ENCODE peak calls at places on chromosomes 2 and 18, in five cellular contexts. One of them, this sample, is unnamed. For H3K9me3, the result is how much of the 10 kb centered on the place peaks cover.

GRCh38 chr2:188293601-188294482 is 2.2 kb downstream of the GULP1 start:
- DNase-seq in neural progenitor cell: peak
- DNase-seq in upper lobe of left lung: no peak
- DNase-seq in ovary: peak
- DNase-seq in cardiac muscle cell: peak
- DNase-seq in this sample: peak

GRCh38 chr2:211928186-211928585 is 610.4 kb downstream of the ERBB4 start:
- DNase-seq in neural progenitor cell: no peak
- DNase-seq in upper lobe of left lung: no peak
- DNase-seq in cardiac muscle cell: no peak
- DNase-seq in ovary: no peak
- DNase-seq in this sample: no peak

GRCh38 chr18:29145993-29146539 is 969.1 kb upstream of the CDH2 start:
- DNase-seq in ovary: no peak
- DNase-seq in neural progenitor cell: no peak
- DNase-seq in cardiac muscle cell: no peak
- DNase-seq in upper lobe of left lung: no peak
- DNase-seq in this sample: no peak

GRCh38 chr2:161418715-161419337 is 2.7 kb downstream of the TBR1 start:
- DNase-seq in cardiac muscle cell: peak
- DNase-seq in ovary: no peak
- DNase-seq in upper lobe of left lung: peak
- DNase-seq in neural progenitor cell: peak
- DNase-seq in this sample: no peak

GRCh38 chr2:2222931-2223330 is 108.1 kb downstream of the MYT1L start:
- DNase-seq in upper lobe of left lung: no peak
- DNase-seq in ovary: no peak
- DNase-seq in neural progenitor cell: no peak
- DNase-seq in cardiac muscle cell: no peak
- DNase-seq in this sample: no peak

GRCh38 chr2:37782721-37783438 is 111.4 kb upstream of the CDC42EP3 start:
- DNase-seq in neural progenitor cell: no peak
- DNase-seq in ovary: no peak
- DNase-seq in upper lobe of left lung: no peak
- DNase-seq in cardiac muscle cell: no peak
- DNase-seq in this sample: peak

GRCh38 chr18:62663731-62664336 is 51.5 kb upstream of the PHLPP1 start:
- DNase-seq in upper lobe of left lung: no peak
- DNase-seq in ovary: no peak
- DNase-seq in cardiac muscle cell: peak
- DNase-seq in neural progenitor cell: no peak
- DNase-seq in this sample: no peak

GRCh38 chr18:13414542-13414941 is 196.0 kb downstream of the LDLRAD4 start:
- DNase-seq in cardiac muscle cell: no peak
- DNase-seq in neural progenitor cell: no peak
- DNase-seq in ovary: no peak
- DNase-seq in upper lobe of left lung: no peak
- DNase-seq in this sample: no peak

GRCh38 chr2:206983156-206983875 is 44.0 kb downstream of the CPO start:
- DNase-seq in ovary: no peak
- DNase-seq in neural progenitor cell: no peak
- DNase-seq in cardiac muscle cell: no peak
- DNase-seq in upper lobe of left lung: no peak
- DNase-seq in this sample: no peak

GRCh38 chr2:160868891-160869290 is 291.3 kb upstream of the TANK start:
- DNase-seq in ovary: no peak
- DNase-seq in upper lobe of left lung: no peak
- DNase-seq in neural progenitor cell: no peak
- DNase-seq in cardiac muscle cell: peak
- DNase-seq in this sample: no peak

GRCh38 chr2:30323499-30323898 is 92.2 kb downstream of the LBH start:
- DNase-seq in cardiac muscle cell: no peak
- DNase-seq in upper lobe of left lung: no peak
- DNase-seq in ovary: no peak
- DNase-seq in neural progenitor cell: no peak
- DNase-seq in this sample: no peak

GRCh38 chr2:9342659-9343058 is 80.7 kb downstream of the ITGB1BP1 start:
- DNase-seq in cardiac muscle cell: no peak
- DNase-seq in neural progenitor cell: no peak
- DNase-seq in ovary: no peak
- DNase-seq in upper lobe of left lung: no peak
- DNase-seq in this sample: no peak

GRCh38 chr2:105553538-105554196 is 154.8 kb upstream of the FHL2 start:
- DNase-seq in ovary: no peak
- DNase-seq in neural progenitor cell: no peak
- DNase-seq in upper lobe of left lung: no peak
- DNase-seq in cardiac muscle cell: peak
- DNase-seq in this sample: no peak

GRCh38 chr2:29530281-29530680 is 391.1 kb downstream of the ALK start:
- DNase-seq in ovary: no peak
- DNase-seq in neural progenitor cell: no peak
- DNase-seq in upper lobe of left lung: no peak
- DNase-seq in cardiac muscle cell: peak
- DNase-seq in this sample: no peak

GRCh38 chr2:148814853-148815419 is 60.1 kb upstream of the KIF5C start:
- DNase-seq in neural progenitor cell: no peak
- DNase-seq in cardiac muscle cell: peak
- DNase-seq in ovary: no peak
- DNase-seq in upper lobe of left lung: no peak
- DNase-seq in this sample: no peak

GRCh38 chr2:215680605-215681598 is 245.0 kb upstream of the FN1 start:
- DNase-seq in ovary: no peak
- DNase-seq in neural progenitor cell: no peak
- DNase-seq in cardiac muscle cell: peak
- DNase-seq in upper lobe of left lung: no peak
- DNase-seq in this sample: no peak

GRCh38 chr18:51020536-51020935 is 9.5 kb upstream of the SMAD4 start:
- DNase-seq in neural progenitor cell: no peak
- DNase-seq in ovary: no peak
- DNase-seq in upper lobe of left lung: no peak
- DNase-seq in cardiac muscle cell: no peak
- DNase-seq in this sample: no peak

GRCh38 chr2:120472031-120472430 is 126.1 kb downstream of the INHBB start:
- DNase-seq in upper lobe of left lung: no peak
- DNase-seq in neural progenitor cell: no peak
- DNase-seq in cardiac muscle cell: no peak
- DNase-seq in ovary: no peak
- DNase-seq in this sample: no peak

GRCh38 chr2:238922435-238922834 is 74.5 kb downstream of the TWIST2 start:
- DNase-seq in ovary: no peak
- DNase-seq in neural progenitor cell: no peak
- DNase-seq in cardiac muscle cell: no peak
- DNase-seq in upper lobe of left lung: no peak
- DNase-seq in this sample: peak

GRCh38 chr18:47917923-47918610 is 12.4 kb downstream of the SMAD2 start:
- DNase-seq in upper lobe of left lung: no peak
- DNase-seq in cardiac muscle cell: no peak
- DNase-seq in ovary: no peak
- DNase-seq in neural progenitor cell: peak
- DNase-seq in this sample: no peak

GRCh38 chr2:120109186-120110061 is 96.5 kb downstream of the EPB41L5 start:
- DNase-seq in ovary: no peak
- DNase-seq in upper lobe of left lung: no peak
- DNase-seq in cardiac muscle cell: peak
- DNase-seq in neural progenitor cell: no peak
- DNase-seq in this sample: no peak

GRCh38 chr2:29272311-29272710 is 157.1 kb downstream of the CLIP4 start:
- DNase-seq in neural progenitor cell: no peak
- DNase-seq in cardiac muscle cell: no peak
- DNase-seq in upper lobe of left lung: no peak
- DNase-seq in ovary: no peak
- DNase-seq in this sample: no peak

GRCh38 chr18:49560277-49561126 is 1.4 kb upstream of the LIPG start:
- DNase-seq in ovary: no peak
- DNase-seq in upper lobe of left lung: peak
- DNase-seq in neural progenitor cell: peak
- DNase-seq in cardiac muscle cell: peak
- DNase-seq in this sample: no peak

GRCh38 chr18:49561127-49561376 is 805 bp upstream of the LIPG start:
- DNase-seq in neural progenitor cell: no peak
- DNase-seq in cardiac muscle cell: no peak
- DNase-seq in ovary: no peak
- DNase-seq in upper lobe of left lung: no peak
- DNase-seq in this sample: no peak

GRCh38 chr18:49563130-49563540 is 1.3 kb downstream of the LIPG start:
- DNase-seq in ovary: no peak
- DNase-seq in cardiac muscle cell: peak
- DNase-seq in upper lobe of left lung: no peak
- DNase-seq in neural progenitor cell: no peak
- DNase-seq in this sample: no peak

GRCh38 chr18:49562481-49563129 is 748 bp downstream of the LIPG start:
- DNase-seq in neural progenitor cell: peak
- DNase-seq in upper lobe of left lung: peak
- DNase-seq in cardiac muscle cell: peak
- DNase-seq in ovary: no peak
- DNase-seq in this sample: no peak

GRCh38 chr18:49561377-49562193 is at the start of gene LIPG:
- DNase-seq in upper lobe of left lung: peak
- DNase-seq in ovary: no peak
- DNase-seq in cardiac muscle cell: peak
- DNase-seq in neural progenitor cell: peak
- DNase-seq in this sample: peak
- H3K4me3 ChIP-seq in upper lobe of left lung: peak
- H3K4me3 ChIP-seq in ovary: peak
- H3K4me3 ChIP-seq in cardiac muscle cell: peak
- H3K4me3 ChIP-seq in neural progenitor cell: peak
- H3K4me3 ChIP-seq in this sample: peak

DNA sequence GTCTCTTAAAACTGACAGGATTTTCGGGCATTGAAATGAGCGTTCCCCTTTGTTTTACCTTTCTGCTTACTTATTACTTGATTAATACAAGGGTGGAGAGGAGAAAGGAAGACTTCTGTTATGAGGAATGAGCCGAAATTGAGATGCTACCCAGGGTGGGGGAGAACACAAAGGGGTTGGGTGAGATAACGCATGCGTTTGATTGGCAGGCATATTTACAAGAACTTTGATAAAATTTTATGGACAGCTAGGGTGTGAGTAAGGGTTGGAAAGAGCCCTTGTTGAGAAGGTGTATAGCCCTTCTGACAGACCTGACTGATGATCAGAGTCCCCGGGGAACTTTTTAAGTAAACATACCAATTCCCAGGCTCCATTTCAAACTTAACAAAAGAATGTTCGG is 1.8 kb downstream of the RNF138 start:
- DNase-seq in ovary: no peak
- DNase-seq in upper lobe of left lung: no peak
- DNase-seq in neural progenitor cell: no peak
- DNase-seq in cardiac muscle cell: no peak
- DNase-seq in this sample: no peak
- H3K9me3 ChIP-seq in ovary: under half
- H3K9me3 ChIP-seq in upper lobe of left lung: under half
- H3K9me3 ChIP-seq in neural progenitor cell: under half
- H3K9me3 ChIP-seq in cardiac muscle cell: under half
- H3K9me3 ChIP-seq in this sample: under half

GRCh38 chr2:74072542-74072941 is 75.2 kb downstream of the BOLA3 start:
- DNase-seq in ovary: no peak
- DNase-seq in upper lobe of left lung: no peak
- DNase-seq in cardiac muscle cell: peak
- DNase-seq in neural progenitor cell: no peak
- DNase-seq in this sample: no peak
- H3K4me3 ChIP-seq in ovary: no peak
- H3K4me3 ChIP-seq in upper lobe of left lung: no peak
- H3K4me3 ChIP-seq in cardiac muscle cell: no peak
- H3K4me3 ChIP-seq in neural progenitor cell: no peak
- H3K4me3 ChIP-seq in this sample: no peak

GRCh38 chr2:152157253-152157652 is 18.3 kb downstream of the STAM2 start:
- DNase-seq in ovary: no peak
- DNase-seq in neural progenitor cell: peak
- DNase-seq in cardiac muscle cell: no peak
- DNase-seq in upper lobe of left lung: no peak
- DNase-seq in this sample: no peak

GRCh38 chr2:152165306-152165705 is 10.3 kb downstream of the STAM2 start:
- DNase-seq in upper lobe of left lung: no peak
- DNase-seq in neural progenitor cell: no peak
- DNase-seq in ovary: no peak
- DNase-seq in cardiac muscle cell: no peak
- DNase-seq in this sample: no peak

GRCh38 chr2:152162141-152162540 is 13.4 kb downstream of the STAM2 start:
- DNase-seq in upper lobe of left lung: no peak
- DNase-seq in neural progenitor cell: no peak
- DNase-seq in cardiac muscle cell: no peak
- DNase-seq in ovary: no peak
- DNase-seq in this sample: no peak

GRCh38 chr2:152165780-152166179 is 9.8 kb downstream of the STAM2 start:
- DNase-seq in upper lobe of left lung: no peak
- DNase-seq in neural progenitor cell: no peak
- DNase-seq in cardiac muscle cell: no peak
- DNase-seq in ovary: no peak
- DNase-seq in this sample: no peak

GRCh38 chr2:152161598-152161997 is 14.0 kb downstream of the STAM2 start:
- DNase-seq in neural progenitor cell: no peak
- DNase-seq in upper lobe of left lung: no peak
- DNase-seq in cardiac muscle cell: no peak
- DNase-seq in ovary: no peak
- DNase-seq in this sample: no peak
- H3K9me3 ChIP-seq in neural progenitor cell: under half
- H3K9me3 ChIP-seq in upper lobe of left lung: under half
- H3K9me3 ChIP-seq in cardiac muscle cell: under half
- H3K9me3 ChIP-seq in ovary: under half
- H3K9me3 ChIP-seq in this sample: under half

GRCh38 chr18:75638223-75638596 is 210.7 kb upstream of the SMIM21 start:
- DNase-seq in neural progenitor cell: no peak
- DNase-seq in ovary: no peak
- DNase-seq in upper lobe of left lung: no peak
- DNase-seq in cardiac muscle cell: peak
- DNase-seq in this sample: no peak
- H3K4me3 ChIP-seq in neural progenitor cell: no peak
- H3K4me3 ChIP-seq in ovary: peak
- H3K4me3 ChIP-seq in upper lobe of left lung: no peak
- H3K4me3 ChIP-seq in cardiac muscle cell: no peak
- H3K4me3 ChIP-seq in this sample: no peak

This sample was measured in aorta.